ENCODE peak calls at places on chromosomes 3 and 15, in six cellular contexts. W, U, J, V, E and I are unnamed samples.

GRCh38 chr3:126836220-126836860 is 132.3 kb downstream of the CHCHD6 start:
- DNase-seq in W (no peak), U (no peak), J (no peak), V (no peak), E (no peak), I (no peak)

GRCh38 chr3:193775421-193776077 is 182.5 kb downstream of the OPA1 start:
- DNase-seq in W (no peak), U (no peak), J (no peak), V (no peak), E (no peak), I (no peak)

GRCh38 chr3:99952306-99952705 is 134.6 kb downstream of the CMSS1 start:
- DNase-seq in W (peak; percentile 75), U (no peak), J (peak; percentile 86), V (peak; percentile 78), E (no peak), I (peak; percentile 67)

GRCh38 chr3:29385056-29385455 is 104.2 kb downstream of the RBMS3 start:
- DNase-seq in W (peak; percentile 71), U (no peak), J (no peak), V (peak; percentile 57), E (no peak), I (peak; percentile 18)

GRCh38 chr3:195256639-195257453 is 14.1 kb downstream of the XXYLT1 start:
- DNase-seq in W (no peak), U (no peak), J (no peak), V (no peak), E (no peak), I (no peak)

GRCh38 chr3:5006755-5007202 is 27.5 kb downstream of the BHLHE40 start:
- DNase-seq in W (no peak), U (no peak), J (no peak), V (no peak), E (no peak), I (no peak)

GRCh38 chr3:43998841-43999805 is 242.6 kb upstream of the TOPAZ1 start:
- DNase-seq in W (peak; percentile 70), U (no peak), J (no peak), V (peak; percentile 84), E (peak; percentile 53), I (peak; percentile 69)

GRCh38 chr15:85430406-85431204 is 50.2 kb downstream of the AKAP13 start:
- DNase-seq in W (no peak), U (no peak), J (no peak), V (no peak), E (no peak), I (no peak)

GRCh38 chr3:31247850-31248618 is 284.7 kb upstream of the STT3B start:
- DNase-seq in W (no peak), U (no peak), J (no peak), V (peak; percentile 22), E (no peak), I (peak; percentile 43)

GRCh38 chr3:46564190-46565112 is 1.7 kb downstream of the LRRC2 start:
- DNase-seq in W (peak; percentile 70), U (peak; percentile 88), J (no peak), V (no peak), E (no peak), I (peak; percentile 45)

GRCh38 chr3:119918992-119919933 is 137.4 kb downstream of the NR1I2 start:
- DNase-seq in W (no peak), U (no peak), J (no peak), V (no peak), E (no peak), I (no peak)

GRCh38 chr15:52008326-52008697 is 10.7 kb upstream of the MAPK6 start:
- DNase-seq in W (no peak), U (no peak), J (no peak), V (no peak), E (no peak), I (no peak)

GRCh38 chr15:47409601-47410000 is 307.7 kb upstream of the SEMA6D start:
- DNase-seq in W (peak; percentile 25), U (no peak), J (peak; percentile 58), V (peak; percentile 60), E (no peak), I (no peak)

GRCh38 chr3:16290007-16290826 is 25.2 kb downstream of the OXNAD1 start:
- DNase-seq in W (peak; percentile 64), U (peak; percentile 46), J (peak; percentile 67), V (peak; percentile 77), E (peak; percentile 23), I (peak; percentile 74)

GRCh38 chr3:52848617-52849016 is 13.8 kb upstream of the MUSTN1 start:
- DNase-seq in W (peak; percentile 65), U (peak; percentile 0), J (peak; percentile 91), V (peak; percentile 66), E (no peak), I (peak; percentile 60)

GRCh38 chr15:41544650-41545015 is 576 bp upstream of the RPAP1 start:
- DNase-seq in W (peak; percentile 93), U (no peak), J (no peak), V (no peak), E (no peak), I (no peak)

GRCh38 chr15:50262533-50262932 is 3.0 kb downstream of the HDC start:
- DNase-seq in W (no peak), U (no peak), J (no peak), V (no peak), E (no peak), I (no peak)

DNA sequence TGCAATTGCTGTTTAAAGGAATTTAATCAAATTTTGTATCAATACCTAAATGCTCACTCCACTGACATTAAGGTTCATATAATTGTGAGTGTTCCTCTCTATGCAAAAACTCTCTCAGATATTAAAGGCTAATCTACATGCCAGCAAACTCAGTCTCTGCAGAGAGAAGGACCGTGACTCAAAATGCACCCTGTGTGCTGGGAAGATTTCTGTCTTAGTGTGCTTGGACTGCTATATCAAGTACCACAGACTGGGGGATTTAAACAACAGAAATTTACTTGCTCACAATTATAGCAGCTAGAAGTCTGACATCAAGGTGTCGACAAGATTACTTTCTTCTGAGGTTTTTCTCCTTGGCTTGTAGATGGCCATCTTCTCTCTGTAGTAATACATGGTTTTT is 18.6 kb upstream of the PFN2 start:
- DNase-seq in W (no peak), U (no peak), J (no peak), V (no peak), E (no peak), I (no peak)
- TF ChIP-seq CTCF in W (no peak), U (no peak), J (no peak), V (no peak), E (no peak), I (no peak)

GRCh38 chr3:189270248-189270832 is 98.6 kb downstream of the TPRG1 start:
- DNase-seq in W (peak; percentile 89), U (peak; percentile 36), J (peak; percentile 66), V (peak; percentile 85), E (peak; percentile 4), I (peak; percentile 78)

GRCh38 chr3:189272500-189273119 is 100.8 kb downstream of the TPRG1 start:
- DNase-seq in W (no peak), U (no peak), J (no peak), V (no peak), E (no peak), I (peak; percentile 5)

GRCh38 chr3:189262746-189263145 is 91.0 kb downstream of the TPRG1 start:
- DNase-seq in W (no peak), U (peak; percentile 27), J (no peak), V (no peak), E (no peak), I (no peak)

GRCh38 chr3:189269356-189269755 is 97.6 kb downstream of the TPRG1 start:
- DNase-seq in W (peak; percentile 61), U (no peak), J (no peak), V (no peak), E (no peak), I (peak; percentile 43)

GRCh38 chr3:189267981-189268613 is 96.3 kb downstream of the TPRG1 start:
- DNase-seq in W (peak; percentile 33), U (no peak), J (no peak), V (peak; percentile 19), E (no peak), I (peak; percentile 38)
- TF ChIP-seq CTCF in W (peak; percentile 39), U (no peak), J (peak; percentile 9), V (peak; percentile 39), E (peak; percentile 36), I (peak; percentile 14)

GRCh38 chr15:61426466-61426865 is 197.4 kb upstream of the RORA start:
- DNase-seq in W (no peak), U (no peak), J (no peak), V (no peak), E (no peak), I (no peak)
- TF ChIP-seq CTCF in W (no peak), U (no peak), J (no peak), V (no peak), E (no peak), I (no peak)

GRCh38 chr3:147462856-147463255 is 53.7 kb downstream of the ZIC1 start:
- DNase-seq in W (peak; percentile 30), U (no peak), J (no peak), V (no peak), E (no peak), I (no peak)
- TF ChIP-seq CTCF in W (no peak), U (no peak), J (no peak), V (no peak), E (no peak), I (no peak)